ENCODE peak calls at places on chromosomes 13 and 19, in seven cellular contexts. One of them, this sample, is unnamed.

GRCh38 chr19:32208060-32208459 is 137.3 kb upstream of the ZNF507 start:
- DNase-seq in fibroblast of lung: no peak
- DNase-seq in astrocyte: no peak
- DNase-seq in HepG2: no peak
- DNase-seq in PC-3: no peak
- DNase-seq in H1: no peak
- DNase-seq in MM.1S: no peak
- DNase-seq in this sample: no peak

GRCh38 chr13:61810065-61810464 is 394.4 kb upstream of the PCDH20 start:
- DNase-seq in H1: no peak
- DNase-seq in fibroblast of lung: no peak
- DNase-seq in PC-3: no peak
- DNase-seq in MM.1S: no peak
- DNase-seq in HepG2: no peak
- DNase-seq in astrocyte: no peak
- DNase-seq in this sample: no peak

GRCh38 chr13:100517135-100517534 is 71.5 kb downstream of the GGACT start:
- DNase-seq in H1: no peak
- DNase-seq in HepG2: peak
- DNase-seq in PC-3: no peak
- DNase-seq in MM.1S: no peak
- DNase-seq in fibroblast of lung: no peak
- DNase-seq in astrocyte: no peak
- DNase-seq in this sample: no peak

GRCh38 chr19:1105217-1105872 is 1.6 kb downstream of the GPX4 start:
- DNase-seq in astrocyte: no peak
- DNase-seq in PC-3: peak
- DNase-seq in HepG2: no peak
- DNase-seq in H1: no peak
- DNase-seq in fibroblast of lung: no peak
- DNase-seq in MM.1S: no peak
- DNase-seq in this sample: no peak

GRCh38 chr13:32134991-32135390 is 103.4 kb downstream of the FRY start:
- DNase-seq in MM.1S: no peak
- DNase-seq in astrocyte: no peak
- DNase-seq in H1: no peak
- DNase-seq in fibroblast of lung: no peak
- DNase-seq in PC-3: no peak
- DNase-seq in HepG2: no peak
- DNase-seq in this sample: no peak

GRCh38 chr13:41311607-41312500 is 787 bp downstream of the NAA16 start:
- DNase-seq in astrocyte: peak
- DNase-seq in MM.1S: peak
- DNase-seq in H1: no peak
- DNase-seq in PC-3: peak
- DNase-seq in HepG2: peak
- DNase-seq in fibroblast of lung: peak
- DNase-seq in this sample: peak

GRCh38 chr19:7998081-7998480 is 7.4 kb downstream of the ELAVL1 start:
- DNase-seq in PC-3: no peak
- DNase-seq in HepG2: no peak
- DNase-seq in H1: no peak
- DNase-seq in astrocyte: peak
- DNase-seq in fibroblast of lung: peak
- DNase-seq in MM.1S: no peak
- DNase-seq in this sample: no peak

GRCh38 chr13:91574756-91575155 is 176.3 kb downstream of the GPC5 start:
- DNase-seq in H1: no peak
- DNase-seq in astrocyte: peak
- DNase-seq in PC-3: no peak
- DNase-seq in MM.1S: no peak
- DNase-seq in HepG2: no peak
- DNase-seq in fibroblast of lung: peak
- DNase-seq in this sample: no peak

GRCh38 chr19:39692166-39692565 is 12.1 kb upstream of the LGALS14 start:
- DNase-seq in PC-3: no peak
- DNase-seq in fibroblast of lung: no peak
- DNase-seq in H1: no peak
- DNase-seq in astrocyte: no peak
- DNase-seq in MM.1S: no peak
- DNase-seq in HepG2: no peak
- DNase-seq in this sample: no peak

GRCh38 chr13:91297503-91297902 is 50.0 kb upstream of the MIR17HG start:
- DNase-seq in fibroblast of lung: no peak
- DNase-seq in H1: no peak
- DNase-seq in MM.1S: no peak
- DNase-seq in HepG2: no peak
- DNase-seq in PC-3: no peak
- DNase-seq in astrocyte: no peak
- DNase-seq in this sample: no peak

GRCh38 chr13:34076943-34077703 is 259.2 kb downstream of the RFC3 start:
- DNase-seq in HepG2: peak
- DNase-seq in MM.1S: peak
- DNase-seq in PC-3: peak
- DNase-seq in astrocyte: peak
- DNase-seq in H1: no peak
- DNase-seq in fibroblast of lung: peak
- DNase-seq in this sample: peak

GRCh38 chr13:56700324-56700723 is 440.4 kb upstream of the PRR20A start:
- DNase-seq in MM.1S: peak
- DNase-seq in fibroblast of lung: no peak
- DNase-seq in astrocyte: no peak
- DNase-seq in PC-3: no peak
- DNase-seq in H1: no peak
- DNase-seq in HepG2: no peak
- DNase-seq in this sample: no peak

GRCh38 chr19:5832527-5833216 is 6.8 kb downstream of the FUT6 start:
- DNase-seq in HepG2: no peak
- DNase-seq in MM.1S: no peak
- DNase-seq in H1: no peak
- DNase-seq in fibroblast of lung: no peak
- DNase-seq in astrocyte: no peak
- DNase-seq in PC-3: no peak
- DNase-seq in this sample: no peak

GRCh38 chr13:26488236-26489028 is 69.1 kb upstream of the WASF3 start:
- DNase-seq in MM.1S: no peak
- DNase-seq in HepG2: no peak
- DNase-seq in PC-3: no peak
- DNase-seq in astrocyte: no peak
- DNase-seq in H1: no peak
- DNase-seq in fibroblast of lung: no peak
- DNase-seq in this sample: no peak

GRCh38 chr19:41619018-41619571 is 7.8 kb downstream of the CEACAM4 start:
- DNase-seq in astrocyte: no peak
- DNase-seq in HepG2: no peak
- DNase-seq in MM.1S: no peak
- DNase-seq in PC-3: no peak
- DNase-seq in fibroblast of lung: no peak
- DNase-seq in H1: no peak
- DNase-seq in this sample: no peak

GRCh38 chr19:35731353-35731752 is 10.9 kb downstream of the IGFLR1 start:
- DNase-seq in fibroblast of lung: no peak
- DNase-seq in MM.1S: no peak
- DNase-seq in astrocyte: no peak
- DNase-seq in PC-3: peak
- DNase-seq in H1: no peak
- DNase-seq in HepG2: no peak
- DNase-seq in this sample: peak

GRCh38 chr13:111626371-111627305 is 306.2 kb downstream of the TEX29 start:
- DNase-seq in astrocyte: no peak
- DNase-seq in MM.1S: no peak
- DNase-seq in PC-3: no peak
- DNase-seq in fibroblast of lung: no peak
- DNase-seq in HepG2: no peak
- DNase-seq in H1: no peak
- DNase-seq in this sample: no peak

GRCh38 chr13:24911135-24911524 is 147.2 kb downstream of the RNF17 start:
- DNase-seq in MM.1S: no peak
- DNase-seq in H1: no peak
- DNase-seq in PC-3: peak
- DNase-seq in HepG2: no peak
- DNase-seq in astrocyte: peak
- DNase-seq in fibroblast of lung: peak
- DNase-seq in this sample: peak

GRCh38 chr13:30308548-30308947 is 1.2 kb upstream of the KATNAL1 start:
- DNase-seq in HepG2: no peak
- DNase-seq in fibroblast of lung: peak
- DNase-seq in PC-3: no peak
- DNase-seq in H1: no peak
- DNase-seq in astrocyte: peak
- DNase-seq in MM.1S: no peak
- DNase-seq in this sample: no peak

GRCh38 chr13:33536639-33537425 is 251.3 kb upstream of the STARD13 start:
- DNase-seq in astrocyte: peak
- DNase-seq in PC-3: peak
- DNase-seq in HepG2: no peak
- DNase-seq in MM.1S: no peak
- DNase-seq in fibroblast of lung: peak
- DNase-seq in H1: no peak
- DNase-seq in this sample: peak

GRCh38 chr19:4534836-4535658 is at the start of gene PLIN5:
- DNase-seq in fibroblast of lung: peak
- DNase-seq in H1: peak
- DNase-seq in MM.1S: peak
- DNase-seq in astrocyte: peak
- DNase-seq in PC-3: peak
- DNase-seq in HepG2: peak
- DNase-seq in this sample: no peak

GRCh38 chr13:84481958-84482357 is 599.7 kb upstream of the SLITRK1 start:
- DNase-seq in H1: no peak
- DNase-seq in PC-3: no peak
- DNase-seq in HepG2: no peak
- DNase-seq in astrocyte: peak
- DNase-seq in fibroblast of lung: peak
- DNase-seq in MM.1S: no peak
- DNase-seq in this sample: peak

DNA sequence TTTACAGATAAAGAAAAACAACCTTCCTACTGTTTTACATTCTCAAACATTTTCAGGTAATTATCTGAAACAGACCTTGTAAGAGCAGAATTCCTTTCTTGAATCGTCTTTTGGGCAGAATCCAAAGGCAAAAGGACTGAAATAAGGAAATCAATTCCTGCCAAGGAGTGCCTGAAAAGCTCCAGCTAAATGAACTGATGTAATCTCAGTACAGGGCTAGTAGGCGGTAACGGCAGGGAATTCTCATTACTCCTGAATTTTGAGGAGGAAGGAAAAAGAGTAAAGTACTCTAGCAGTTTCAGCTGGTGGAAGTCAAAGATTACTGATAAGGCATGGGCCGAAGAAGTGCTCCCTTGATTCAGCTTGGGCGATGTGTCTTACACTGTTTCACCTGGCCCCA is 168.4 kb downstream of the PCDH9 start:
- DNase-seq in astrocyte: peak
- DNase-seq in PC-3: no peak
- DNase-seq in MM.1S: no peak
- DNase-seq in fibroblast of lung: peak
- DNase-seq in HepG2: no peak
- DNase-seq in H1: no peak
- DNase-seq in this sample: no peak
- H3K27ac ChIP-seq in astrocyte: no peak
- H3K27ac ChIP-seq in PC-3: no peak
- H3K27ac ChIP-seq in MM.1S: no peak
- H3K27ac ChIP-seq in fibroblast of lung: no peak
- H3K27ac ChIP-seq in HepG2: no peak
- H3K27ac ChIP-seq in H1: no peak
- H3K27ac ChIP-seq in this sample: no peak

DNA sequence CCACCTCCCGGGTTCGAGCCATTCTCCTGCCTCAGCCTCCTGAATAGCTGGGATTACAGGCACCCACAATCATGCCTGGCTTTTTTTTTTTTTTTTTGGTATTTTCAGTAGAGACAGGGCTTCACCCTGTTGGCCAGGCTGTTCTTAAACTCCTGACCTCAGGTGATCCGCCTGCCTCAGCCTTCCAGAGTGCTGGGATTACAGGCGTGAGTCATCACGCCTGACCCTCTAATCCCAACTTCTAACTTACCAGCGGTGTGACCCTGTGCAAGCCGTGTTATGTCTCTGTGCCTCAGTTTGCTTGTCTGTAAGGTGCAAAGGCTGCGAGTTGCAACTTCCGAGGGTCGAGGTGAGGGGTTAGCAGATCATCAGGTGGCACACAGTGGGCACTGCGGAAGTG is 17.3 kb downstream of the ZSWIM4 start:
- DNase-seq in H1: no peak
- DNase-seq in fibroblast of lung: no peak
- DNase-seq in MM.1S: no peak
- DNase-seq in astrocyte: no peak
- DNase-seq in HepG2: no peak
- DNase-seq in PC-3: no peak
- DNase-seq in this sample: no peak
- TF ChIP-seq EZH2 in H1: no peak
- TF ChIP-seq EZH2 in fibroblast of lung: no peak
- TF ChIP-seq EZH2 in MM.1S: no peak
- TF ChIP-seq EZH2 in astrocyte: no peak
- TF ChIP-seq EZH2 in HepG2: no peak
- TF ChIP-seq EZH2 in PC-3: no peak
- TF ChIP-seq EZH2 in this sample: no peak

DNA sequence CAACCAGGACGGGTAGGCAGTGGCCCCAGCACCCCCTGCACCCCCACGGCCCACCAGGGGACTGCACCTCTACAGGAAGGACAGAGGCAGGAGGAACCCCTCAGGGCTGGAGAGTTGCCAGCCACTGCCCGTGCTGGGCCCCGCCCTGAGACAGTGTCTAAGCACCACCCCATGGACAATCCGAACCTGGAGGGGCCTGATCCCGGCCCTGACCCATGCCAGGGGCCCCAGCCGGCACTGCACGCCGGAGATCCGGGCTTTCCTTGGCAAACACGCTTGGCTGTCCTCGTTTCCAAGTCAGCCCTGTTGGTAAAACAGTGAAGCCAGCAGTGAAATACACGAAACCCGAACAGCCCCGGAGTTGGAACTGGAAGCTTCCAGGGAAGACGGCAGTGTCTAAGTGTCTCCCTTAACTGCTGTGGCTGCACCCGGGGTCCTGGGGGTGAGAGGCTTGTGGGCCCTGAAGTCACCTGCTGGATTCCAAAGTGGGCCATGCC is 31.1 kb downstream of the RASA3 start:
- DNase-seq in astrocyte: no peak
- DNase-seq in fibroblast of lung: peak
- DNase-seq in H1: no peak
- DNase-seq in HepG2: no peak
- DNase-seq in PC-3: no peak
- DNase-seq in MM.1S: no peak
- DNase-seq in this sample: no peak
- H3K27ac ChIP-seq in astrocyte: peak
- H3K27ac ChIP-seq in fibroblast of lung: peak
- H3K27ac ChIP-seq in H1: no peak
- H3K27ac ChIP-seq in HepG2: no peak
- H3K27ac ChIP-seq in PC-3: no peak
- H3K27ac ChIP-seq in MM.1S: peak
- H3K27ac ChIP-seq in this sample: no peak

DNA sequence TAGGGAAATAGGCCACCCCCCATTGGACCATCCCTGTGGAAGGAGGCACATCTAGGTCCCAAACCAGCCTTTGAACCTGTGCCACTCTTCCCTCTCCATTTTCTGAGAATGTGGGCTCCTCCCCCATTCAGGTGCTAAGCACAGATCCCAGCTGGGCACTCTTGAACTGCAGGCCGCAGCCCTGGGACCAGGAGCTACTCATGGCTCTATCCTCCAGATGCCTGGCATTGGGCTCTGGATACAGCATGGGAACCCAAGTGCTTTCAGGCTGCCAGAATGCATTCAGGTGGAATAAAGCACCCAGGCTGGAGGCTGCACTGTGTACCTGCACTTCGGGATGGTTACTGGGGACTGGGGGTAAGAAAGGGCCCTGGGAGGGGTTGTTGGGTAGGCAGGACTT is 1372.3 kb upstream of the SPRY2 start:
- DNase-seq in astrocyte: no peak
- DNase-seq in HepG2: no peak
- DNase-seq in fibroblast of lung: no peak
- DNase-seq in H1: no peak
- DNase-seq in MM.1S: no peak
- DNase-seq in PC-3: no peak
- DNase-seq in this sample: no peak
- TF ChIP-seq EZH2 in astrocyte: no peak
- TF ChIP-seq EZH2 in HepG2: no peak
- TF ChIP-seq EZH2 in fibroblast of lung: no peak
- TF ChIP-seq EZH2 in H1: no peak
- TF ChIP-seq EZH2 in MM.1S: no peak
- TF ChIP-seq EZH2 in PC-3: no peak
- TF ChIP-seq EZH2 in this sample: no peak